ENCODE peak calls at places on chromosomes 1 and 21, in four cellular contexts. B is WTC11, O is K562, Q is HepG2. E is an unnamed sample.

GRCh38 chr1:116807394-116807793 is 53.2 kb downstream of the CD2 start:
- DNase-seq in Q (no peak), B (no peak), O (no peak), E (no peak)

GRCh38 chr1:20109223-20109856 is 10.0 kb downstream of the PLA2G2D start:
- DNase-seq in Q (no peak), O (peak), B (no peak), E (no peak)

GRCh38 chr1:1210726-1211540 is 3.0 kb downstream of the TNFRSF4 start:
- DNase-seq in O (no peak), Q (no peak), B (no peak), E (no peak)

GRCh38 chr1:14630986-14631385 is 32.5 kb downstream of the KAZN start:
- DNase-seq in Q (no peak), B (no peak), O (no peak), E (no peak)

GRCh38 chr1:36537190-36537768 is 54.6 kb upstream of the CSF3R start:
- DNase-seq in Q (no peak), B (no peak), O (no peak), E (no peak)

GRCh38 chr1:58738873-58739272 is 39.0 kb upstream of the MYSM1 start:
- DNase-seq in Q (no peak), O (no peak), B (no peak), E (no peak)

GRCh38 chr1:116817582-116818064 is 63.4 kb downstream of the CD2 start:
- DNase-seq in Q (peak), O (peak), B (peak), E (no peak)

GRCh38 chr1:8203056-8203455 is 114.9 kb upstream of the SLC45A1 start:
- DNase-seq in B (no peak), Q (no peak), O (no peak), E (no peak)

GRCh38 chr21:37712204-37712934 is 203.9 kb downstream of the KCNJ6 start:
- DNase-seq in O (peak), Q (peak), B (peak), E (no peak)

GRCh38 chr1:6867688-6868370 is 82.6 kb downstream of the CAMTA1 start:
- DNase-seq in B (no peak), O (no peak), Q (no peak), E (no peak)

GRCh38 chr1:215475719-215476525 is 91.2 kb upstream of the KCTD3 start:
- DNase-seq in B (no peak), Q (no peak), O (no peak), E (no peak)

GRCh38 chr1:19648689-19649088 is 4.6 kb downstream of the NBL1 start:
- DNase-seq in B (peak), O (peak), Q (peak), E (no peak)

GRCh38 chr1:36161656-36162531 is 5.9 kb downstream of the MAP7D1 start:
- DNase-seq in Q (no peak), O (peak), B (no peak), E (no peak)

GRCh38 chr21:38735807-38736206 is 69.9 kb upstream of the ETS2 start:
- DNase-seq in B (no peak), Q (no peak), O (no peak), E (no peak)

DNA sequence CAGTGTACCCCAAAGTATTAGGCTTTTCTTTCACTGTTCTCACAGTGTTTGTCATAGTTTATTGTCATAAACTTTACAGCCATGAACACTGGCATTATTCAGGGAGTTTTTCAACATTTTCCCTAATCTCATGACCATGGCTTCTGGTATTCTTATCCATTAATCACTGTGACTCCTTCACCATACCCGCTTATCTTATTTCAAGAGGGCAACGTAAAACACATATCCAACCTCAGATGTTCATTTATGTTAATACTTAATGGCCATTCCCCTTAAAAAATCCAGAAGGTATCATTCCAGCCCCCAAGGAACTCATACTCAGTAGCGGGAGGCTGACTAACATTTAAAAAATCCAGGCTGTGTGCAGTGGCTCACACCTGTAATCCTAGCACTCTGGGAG is 78.5 kb upstream of the RGS4 start:
- DNase-seq in O (no peak), Q (no peak), B (no peak), E (no peak)
- TF ChIP-seq SP1 in O (no peak), Q (no peak), B (no peak), E (no peak)

DNA sequence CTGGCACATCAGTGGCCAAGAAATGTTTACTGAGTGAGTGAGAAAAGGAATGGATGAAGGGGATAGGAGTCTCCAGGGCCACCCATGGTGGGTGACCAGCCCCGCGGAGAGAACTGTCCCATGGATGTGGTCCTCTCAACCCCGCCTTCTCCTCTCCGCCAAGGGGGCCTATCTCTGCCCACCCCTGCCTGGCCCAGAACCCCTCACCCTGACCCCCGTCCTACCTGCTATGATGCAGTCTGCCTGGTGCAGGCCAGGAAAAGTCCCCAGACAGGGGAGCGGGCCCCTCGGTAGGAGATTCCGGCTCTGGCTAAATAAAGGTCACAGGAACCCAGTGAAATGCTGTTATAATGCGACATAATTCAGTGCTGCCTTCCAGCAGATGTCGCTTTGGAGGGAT is 107.6 kb downstream of the PTPRU start:
- DNase-seq in Q (no peak), O (no peak), B (no peak), E (no peak)
- TF ChIP-seq USF2 in Q (no peak), O (no peak), B (no peak), E (no peak)

DNA sequence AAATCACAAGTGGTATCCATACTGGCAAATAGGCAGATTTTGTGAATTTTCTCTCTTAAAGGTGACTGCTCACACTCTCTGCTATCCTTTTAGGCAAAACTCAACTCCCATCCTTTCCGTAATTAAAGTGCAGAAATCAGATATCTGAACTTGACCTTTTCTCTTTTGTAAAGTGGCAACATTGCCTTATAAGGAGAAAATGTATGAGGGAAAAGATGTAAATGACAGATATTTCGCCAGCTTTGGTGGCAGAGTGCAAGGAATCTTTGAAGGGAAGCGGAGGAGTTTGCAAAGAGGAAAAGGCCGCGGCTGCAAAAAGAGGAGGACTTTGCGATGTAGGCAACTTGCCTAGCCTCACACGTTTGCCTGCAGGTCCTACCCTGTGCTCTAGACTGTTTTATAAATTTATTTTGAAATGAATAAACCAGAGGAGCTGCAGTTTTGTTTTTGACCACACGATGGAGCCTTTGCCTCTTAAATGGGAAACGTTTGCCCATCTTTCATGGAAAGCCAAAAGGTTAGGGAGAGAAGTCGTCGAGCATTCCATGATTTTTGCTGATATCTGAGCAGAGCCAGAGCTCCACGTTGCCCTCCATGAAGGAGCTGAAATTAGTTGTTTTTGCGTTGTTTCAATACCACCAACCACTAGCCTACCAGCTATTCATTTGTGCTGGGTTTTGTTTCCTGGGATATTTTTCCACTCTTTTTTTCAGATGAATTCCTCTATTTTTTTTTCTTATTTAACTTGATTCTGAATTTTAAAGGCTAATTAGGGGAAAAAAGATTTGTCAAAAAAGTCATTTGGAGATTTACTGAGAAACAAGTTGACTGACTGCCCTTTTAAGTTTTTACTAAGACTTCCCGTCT is 242.3 kb downstream of the LMX1A start:
- DNase-seq in Q (peak), O (peak), B (peak), E (no peak)
- TF ChIP-seq SP1 in Q (no peak), O (no peak), B (no peak), E (no peak)

DNA sequence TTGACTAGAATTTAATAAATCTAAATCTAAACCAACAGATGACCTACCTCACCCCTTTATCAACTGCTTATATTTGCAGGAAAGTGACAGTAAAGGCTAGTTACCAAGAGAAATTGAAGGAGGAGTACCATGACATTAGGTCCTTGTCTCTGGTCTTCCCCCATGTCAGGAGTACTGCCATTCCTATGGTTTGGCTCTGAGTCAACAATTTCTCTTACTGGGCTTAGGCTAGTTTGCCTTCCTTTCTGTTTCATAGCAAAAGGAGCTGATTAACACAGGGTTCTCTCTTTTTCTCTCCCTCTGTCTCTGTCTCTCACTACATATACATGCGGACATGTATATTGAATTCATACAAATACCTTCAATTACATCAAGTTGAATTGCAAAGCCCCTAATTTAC is 579.9 kb downstream of the DPYD start:
- DNase-seq in O (no peak), B (no peak), Q (no peak), E (no peak)
- TF ChIP-seq USF2 in O (no peak), B (no peak), Q (no peak), E (no peak)

DNA sequence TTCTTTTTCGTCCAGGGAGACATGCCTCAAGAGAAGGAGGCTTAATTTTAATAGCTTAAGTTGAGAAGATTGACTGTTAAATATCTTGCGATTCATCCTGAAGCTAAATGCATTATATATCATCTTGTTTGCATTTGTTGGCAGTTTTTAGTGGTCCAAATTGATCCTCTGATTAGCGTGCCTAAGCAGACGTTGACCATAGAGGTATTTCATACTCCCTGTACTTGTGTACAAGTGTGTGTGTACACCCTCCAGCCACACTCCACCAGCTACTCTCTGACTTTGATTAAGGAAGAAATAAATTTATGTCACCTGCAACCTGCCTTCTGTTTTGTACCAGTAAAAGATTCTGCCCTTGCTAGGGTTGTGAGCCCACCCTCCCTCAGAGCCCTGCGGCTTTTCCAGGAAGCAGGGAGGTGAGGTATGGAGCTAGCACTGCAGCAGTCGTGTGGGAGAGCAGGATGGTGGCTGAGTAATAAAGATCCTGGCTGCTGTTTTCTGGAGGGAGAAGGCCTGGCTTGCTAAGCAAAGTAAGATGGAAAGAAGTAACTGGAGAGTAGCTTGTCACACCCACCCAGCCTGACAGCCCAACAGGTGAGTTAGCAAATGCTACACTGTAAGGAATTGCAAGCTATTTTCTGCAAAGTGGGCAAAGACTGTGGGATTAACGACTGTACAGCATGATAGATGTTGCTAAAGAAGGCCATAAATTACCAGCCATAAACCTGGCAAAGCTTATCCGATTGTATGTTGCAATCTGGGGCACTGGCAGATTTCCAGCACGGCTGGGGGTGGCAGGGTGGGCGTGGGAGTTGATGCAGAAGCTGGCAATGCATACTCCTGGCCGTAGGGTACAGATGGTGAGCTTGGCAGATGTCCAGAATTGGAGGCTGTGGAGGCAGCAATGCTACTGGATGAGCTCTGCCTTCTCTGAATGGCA is 170.2 kb downstream of the TNR start:
- DNase-seq in B (no peak), O (no peak), Q (no peak), E (no peak)
- TF ChIP-seq SP1 in B (no peak), O (no peak), Q (no peak), E (no peak)

DNA sequence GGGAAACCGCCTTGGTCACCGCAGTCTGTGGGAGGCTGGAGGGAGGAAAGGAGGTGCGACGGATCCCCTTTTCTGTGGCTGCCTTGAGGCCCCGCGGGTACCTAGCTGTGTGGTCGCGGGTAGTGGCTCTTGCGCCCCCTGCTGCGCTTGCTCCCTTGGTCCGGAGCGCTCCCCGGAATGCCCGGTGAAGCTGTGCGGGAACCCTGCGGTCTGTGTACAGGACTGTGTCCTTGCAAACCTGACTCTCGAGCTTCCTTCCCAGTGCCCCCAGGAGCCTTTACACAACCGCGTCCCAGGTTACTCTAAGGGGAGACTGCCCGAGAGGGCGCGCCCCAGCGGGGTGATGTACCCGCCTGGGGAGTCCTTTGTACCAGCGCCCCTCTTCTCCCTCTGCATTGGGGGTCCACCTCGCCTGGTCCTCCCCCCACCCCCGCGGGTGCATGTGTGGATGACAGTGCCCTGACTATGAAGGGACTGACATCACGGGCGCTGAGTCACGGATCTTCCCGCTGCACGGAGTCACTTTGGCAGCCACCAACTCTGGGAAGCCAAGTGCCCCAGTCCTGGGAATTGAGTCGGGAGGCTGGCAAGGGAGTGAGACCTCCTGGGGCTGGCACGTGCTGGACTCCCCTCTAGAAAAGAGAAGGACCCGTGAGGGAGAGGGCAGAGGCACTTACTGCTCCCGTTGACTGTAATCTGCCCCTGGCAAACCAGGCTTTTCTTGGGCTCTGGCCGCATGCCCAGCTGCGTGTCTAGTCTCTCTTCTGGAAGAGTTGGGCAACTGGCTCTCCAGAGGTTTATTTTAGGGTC is 824 bp downstream of the IL6R start:
- DNase-seq in O (peak), B (peak), Q (peak), E (no peak)
- TF ChIP-seq USF2 in O (no peak), B (no peak), Q (no peak), E (no peak)

GRCh38 chr1:66335859-66336640 is 197.9 kb upstream of the SGIP1 start:
- DNase-seq in B (no peak), O (no peak), Q (no peak), E (peak)
- TF ChIP-seq SP1 in B (no peak), O (no peak), Q (no peak), E (peak)

DNA sequence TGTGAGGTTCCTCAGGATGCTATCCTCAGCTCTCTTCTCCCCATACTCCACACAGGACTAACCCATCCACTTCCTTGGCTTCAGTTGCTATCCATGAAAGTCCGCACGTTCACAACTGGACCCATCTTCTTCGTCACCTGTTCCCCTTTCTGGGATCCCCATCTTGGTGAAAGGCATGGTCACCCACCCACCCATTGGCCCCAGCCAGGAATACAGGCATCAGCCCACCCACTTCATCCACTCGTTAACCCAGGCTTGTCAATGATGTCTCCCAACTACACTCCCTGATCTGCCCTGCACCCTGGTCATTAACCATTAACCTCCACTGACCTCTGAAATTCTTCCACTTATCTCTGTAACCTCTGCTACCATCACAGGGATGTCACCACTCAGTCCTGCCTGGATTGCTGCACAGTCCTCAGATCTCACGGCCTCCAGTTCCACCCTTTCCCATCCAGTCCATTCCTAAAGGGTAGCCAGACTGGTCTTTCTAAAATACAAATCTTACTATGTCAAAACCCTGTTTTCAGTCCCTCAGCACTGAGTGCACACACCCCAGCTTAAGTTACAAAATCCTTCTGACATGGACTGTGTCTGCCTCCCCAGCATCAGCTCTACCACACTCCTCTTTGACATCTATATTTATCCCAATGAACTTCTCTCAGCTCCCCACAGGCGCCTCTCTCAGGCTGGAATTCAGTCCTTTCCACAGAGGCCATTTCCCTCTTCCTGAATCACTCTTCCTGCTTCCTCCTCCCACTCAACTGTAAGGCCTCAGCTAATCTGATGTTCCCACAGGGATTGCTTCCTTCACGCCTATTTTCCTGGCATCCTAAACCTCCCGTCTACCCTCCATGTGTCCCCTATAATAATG is 10.4 kb downstream of the PGLYRP4 start:
- DNase-seq in B (no peak), Q (no peak), O (no peak), E (no peak)
- TF ChIP-seq USF2 in B (no peak), Q (no peak), O (no peak), E (no peak)

DNA sequence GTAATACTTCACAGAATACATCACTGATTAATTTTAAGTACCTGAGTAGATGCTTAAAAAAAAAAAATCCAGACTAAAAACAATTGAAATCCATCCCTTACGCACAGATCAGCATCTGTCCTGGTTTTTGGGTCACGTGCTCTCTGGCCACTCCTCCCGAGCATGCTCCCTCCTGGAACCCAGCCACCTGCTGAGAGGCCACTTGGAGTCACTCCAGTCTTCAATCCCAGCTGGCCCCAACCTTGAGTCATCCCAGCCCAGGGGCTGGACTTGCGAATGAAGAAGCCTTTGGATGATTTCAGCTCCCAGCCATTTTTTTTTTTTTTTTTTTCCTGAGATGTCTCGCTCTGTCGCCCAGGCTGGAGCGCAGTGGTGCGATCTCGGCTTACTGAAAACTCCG is 8.9 kb downstream of the MAP1LC3C start:
- DNase-seq in Q (no peak), B (peak), O (peak), E (no peak)
- TF ChIP-seq SP1 in Q (no peak), B (no peak), O (no peak), E (no peak)

DNA sequence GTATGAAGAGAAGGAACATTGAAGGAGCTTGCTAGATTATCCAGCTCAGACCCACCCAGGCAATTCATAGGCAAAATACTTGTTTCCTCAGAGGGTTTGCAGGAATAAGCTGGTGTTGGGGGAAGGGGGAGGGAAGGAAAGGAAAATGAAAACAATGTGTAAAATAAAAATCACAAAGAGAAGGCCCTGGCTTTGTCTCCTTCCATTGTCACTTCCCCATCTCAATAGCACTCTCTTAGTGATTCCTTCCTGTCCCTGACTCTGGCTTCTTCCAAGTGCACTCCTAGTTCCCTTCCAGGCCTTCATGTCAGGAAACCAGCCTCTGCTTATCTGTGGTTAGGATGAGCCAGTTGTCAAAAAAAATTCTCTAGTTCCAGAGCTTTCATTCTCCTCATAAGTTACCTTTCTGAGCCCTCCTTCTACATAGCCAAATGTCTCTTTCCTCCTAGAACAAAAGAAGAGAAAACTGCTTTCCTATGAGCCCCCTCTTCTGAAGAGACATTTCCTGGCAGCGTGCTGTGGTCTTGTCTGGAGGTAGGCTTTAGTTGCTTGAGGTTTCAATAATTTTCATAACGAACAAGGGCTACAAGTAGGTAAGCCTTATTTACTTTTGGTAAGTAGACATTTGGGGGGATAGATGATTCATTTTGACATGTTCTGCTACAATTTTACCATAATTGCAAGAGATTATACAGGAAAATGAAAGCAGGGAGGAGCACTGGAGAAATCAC is 45.7 kb downstream of the FASLG start:
- DNase-seq in Q (no peak), O (no peak), B (no peak), E (no peak)
- TF ChIP-seq USF2 in Q (no peak), O (no peak), B (no peak), E (no peak)